ENCODE peak calls at places on chromosomes 7 and 10, in ten cellular contexts. One of them, this sample, is unnamed.

GRCh38 chr7:74183653-74184450 is 9.7 kb downstream of the EIF4H start:
- DNase-seq in NCI-H460: no peak
- DNase-seq in stimulated activated CD8-positive, alpha-beta memory T cell treated with anti-CD3 and anti-CD28 coated beads, Interleukin-4, amount 100 ng/mL, for 4 hours: no peak
- DNase-seq in GM19239: no peak
- DNase-seq in H9: no peak
- DNase-seq in hypothalamus: no peak
- DNase-seq in RWPE1: no peak
- DNase-seq in GF-D8: no peak
- DNase-seq in fibroblast of pulmonary artery: no peak
- DNase-seq in fibroblast of the aortic adventitia: no peak
- DNase-seq in this sample: no peak

GRCh38 chr7:116228241-116228640 is 17.9 kb downstream of the TES start:
- DNase-seq in NCI-H460: no peak
- DNase-seq in stimulated activated CD8-positive, alpha-beta memory T cell treated with anti-CD3 and anti-CD28 coated beads, Interleukin-4, amount 100 ng/mL, for 4 hours: no peak
- DNase-seq in GM19239: no peak
- DNase-seq in H9: no peak
- DNase-seq in hypothalamus: no peak
- DNase-seq in RWPE1: no peak
- DNase-seq in GF-D8: no peak
- DNase-seq in fibroblast of pulmonary artery: no peak
- DNase-seq in fibroblast of the aortic adventitia: peak
- DNase-seq in this sample: no peak

GRCh38 chr7:155506854-155507337 is 39.5 kb downstream of the CNPY1 start:
- DNase-seq in NCI-H460: peak
- DNase-seq in stimulated activated CD8-positive, alpha-beta memory T cell treated with anti-CD3 and anti-CD28 coated beads, Interleukin-4, amount 100 ng/mL, for 4 hours: no peak
- DNase-seq in GM19239: no peak
- DNase-seq in H9: peak
- DNase-seq in hypothalamus: no peak
- DNase-seq in RWPE1: peak
- DNase-seq in GF-D8: no peak
- DNase-seq in fibroblast of pulmonary artery: no peak
- DNase-seq in fibroblast of the aortic adventitia: no peak
- DNase-seq in this sample: no peak

GRCh38 chr7:77563275-77563674 is 26.2 kb downstream of the PTPN12 start:
- DNase-seq in NCI-H460: no peak
- DNase-seq in stimulated activated CD8-positive, alpha-beta memory T cell treated with anti-CD3 and anti-CD28 coated beads, Interleukin-4, amount 100 ng/mL, for 4 hours: no peak
- DNase-seq in GM19239: no peak
- DNase-seq in H9: no peak
- DNase-seq in hypothalamus: no peak
- DNase-seq in RWPE1: no peak
- DNase-seq in GF-D8: no peak
- DNase-seq in fibroblast of pulmonary artery: no peak
- DNase-seq in fibroblast of the aortic adventitia: peak
- DNase-seq in this sample: no peak

GRCh38 chr10:5608608-5609270 is 57.7 kb downstream of the ASB13 start:
- DNase-seq in NCI-H460: no peak
- DNase-seq in stimulated activated CD8-positive, alpha-beta memory T cell treated with anti-CD3 and anti-CD28 coated beads, Interleukin-4, amount 100 ng/mL, for 4 hours: no peak
- DNase-seq in GM19239: no peak
- DNase-seq in H9: no peak
- DNase-seq in hypothalamus: no peak
- DNase-seq in RWPE1: no peak
- DNase-seq in GF-D8: no peak
- DNase-seq in fibroblast of pulmonary artery: no peak
- DNase-seq in fibroblast of the aortic adventitia: no peak
- DNase-seq in this sample: no peak

GRCh38 chr10:47195274-47195885 is 104.6 kb upstream of the GDF10 start:
- DNase-seq in NCI-H460: no peak
- DNase-seq in stimulated activated CD8-positive, alpha-beta memory T cell treated with anti-CD3 and anti-CD28 coated beads, Interleukin-4, amount 100 ng/mL, for 4 hours: no peak
- DNase-seq in GM19239: no peak
- DNase-seq in H9: no peak
- DNase-seq in hypothalamus: no peak
- DNase-seq in RWPE1: no peak
- DNase-seq in GF-D8: no peak
- DNase-seq in fibroblast of pulmonary artery: no peak
- DNase-seq in fibroblast of the aortic adventitia: no peak
- DNase-seq in this sample: no peak

GRCh38 chr7:23687011-23687410 is 7.0 kb downstream of the FAM221A start:
- DNase-seq in NCI-H460: no peak
- DNase-seq in stimulated activated CD8-positive, alpha-beta memory T cell treated with anti-CD3 and anti-CD28 coated beads, Interleukin-4, amount 100 ng/mL, for 4 hours: no peak
- DNase-seq in GM19239: no peak
- DNase-seq in H9: no peak
- DNase-seq in hypothalamus: no peak
- DNase-seq in RWPE1: no peak
- DNase-seq in GF-D8: no peak
- DNase-seq in fibroblast of pulmonary artery: no peak
- DNase-seq in fibroblast of the aortic adventitia: no peak
- DNase-seq in this sample: no peak

GRCh38 chr7:3159445-3159844 is 115.8 kb upstream of the CARD11 start:
- DNase-seq in NCI-H460: no peak
- DNase-seq in stimulated activated CD8-positive, alpha-beta memory T cell treated with anti-CD3 and anti-CD28 coated beads, Interleukin-4, amount 100 ng/mL, for 4 hours: no peak
- DNase-seq in GM19239: no peak
- DNase-seq in H9: no peak
- DNase-seq in hypothalamus: no peak
- DNase-seq in RWPE1: no peak
- DNase-seq in GF-D8: no peak
- DNase-seq in fibroblast of pulmonary artery: no peak
- DNase-seq in fibroblast of the aortic adventitia: no peak
- DNase-seq in this sample: no peak

GRCh38 chr10:31451766-31452165 is 132.8 kb downstream of the ZEB1 start:
- DNase-seq in NCI-H460: no peak
- DNase-seq in stimulated activated CD8-positive, alpha-beta memory T cell treated with anti-CD3 and anti-CD28 coated beads, Interleukin-4, amount 100 ng/mL, for 4 hours: no peak
- DNase-seq in GM19239: no peak
- DNase-seq in H9: no peak
- DNase-seq in hypothalamus: no peak
- DNase-seq in RWPE1: no peak
- DNase-seq in GF-D8: no peak
- DNase-seq in fibroblast of pulmonary artery: no peak
- DNase-seq in fibroblast of the aortic adventitia: no peak
- DNase-seq in this sample: no peak

GRCh38 chr10:72097448-72098300 is 9.3 kb upstream of the SPOCK2 start:
- DNase-seq in NCI-H460: peak
- DNase-seq in stimulated activated CD8-positive, alpha-beta memory T cell treated with anti-CD3 and anti-CD28 coated beads, Interleukin-4, amount 100 ng/mL, for 4 hours: no peak
- DNase-seq in GM19239: no peak
- DNase-seq in H9: no peak
- DNase-seq in hypothalamus: no peak
- DNase-seq in RWPE1: peak
- DNase-seq in GF-D8: no peak
- DNase-seq in fibroblast of pulmonary artery: peak
- DNase-seq in fibroblast of the aortic adventitia: peak
- DNase-seq in this sample: no peak

GRCh38 chr7:116211006-116211912 is 920 bp downstream of the TES start:
- DNase-seq in NCI-H460: peak
- DNase-seq in stimulated activated CD8-positive, alpha-beta memory T cell treated with anti-CD3 and anti-CD28 coated beads, Interleukin-4, amount 100 ng/mL, for 4 hours: peak
- DNase-seq in GM19239: peak
- DNase-seq in H9: peak
- DNase-seq in hypothalamus: no peak
- DNase-seq in RWPE1: peak
- DNase-seq in GF-D8: peak
- DNase-seq in fibroblast of pulmonary artery: peak
- DNase-seq in fibroblast of the aortic adventitia: peak
- DNase-seq in this sample: no peak

GRCh38 chr10:22805304-22805703 is 90.9 kb upstream of the PIP4K2A start:
- DNase-seq in NCI-H460: no peak
- DNase-seq in stimulated activated CD8-positive, alpha-beta memory T cell treated with anti-CD3 and anti-CD28 coated beads, Interleukin-4, amount 100 ng/mL, for 4 hours: no peak
- DNase-seq in GM19239: no peak
- DNase-seq in H9: no peak
- DNase-seq in hypothalamus: peak
- DNase-seq in RWPE1: no peak
- DNase-seq in GF-D8: no peak
- DNase-seq in fibroblast of pulmonary artery: peak
- DNase-seq in fibroblast of the aortic adventitia: peak
- DNase-seq in this sample: no peak

GRCh38 chr7:30846378-30846777 is 65.3 kb upstream of the AQP1 start:
- DNase-seq in NCI-H460: no peak
- DNase-seq in stimulated activated CD8-positive, alpha-beta memory T cell treated with anti-CD3 and anti-CD28 coated beads, Interleukin-4, amount 100 ng/mL, for 4 hours: no peak
- DNase-seq in GM19239: no peak
- DNase-seq in H9: no peak
- DNase-seq in hypothalamus: no peak
- DNase-seq in RWPE1: peak
- DNase-seq in GF-D8: no peak
- DNase-seq in fibroblast of pulmonary artery: no peak
- DNase-seq in fibroblast of the aortic adventitia: no peak
- DNase-seq in this sample: no peak

GRCh38 chr7:96179341-96179740 is 142.6 kb downstream of the SLC25A13 start:
- DNase-seq in NCI-H460: no peak
- DNase-seq in stimulated activated CD8-positive, alpha-beta memory T cell treated with anti-CD3 and anti-CD28 coated beads, Interleukin-4, amount 100 ng/mL, for 4 hours: no peak
- DNase-seq in GM19239: no peak
- DNase-seq in H9: no peak
- DNase-seq in hypothalamus: no peak
- DNase-seq in RWPE1: no peak
- DNase-seq in GF-D8: no peak
- DNase-seq in fibroblast of pulmonary artery: peak
- DNase-seq in fibroblast of the aortic adventitia: peak
- DNase-seq in this sample: no peak

GRCh38 chr10:35005868-35006267 is 84.3 kb downstream of the CUL2 start:
- DNase-seq in NCI-H460: peak
- DNase-seq in stimulated activated CD8-positive, alpha-beta memory T cell treated with anti-CD3 and anti-CD28 coated beads, Interleukin-4, amount 100 ng/mL, for 4 hours: no peak
- DNase-seq in GM19239: no peak
- DNase-seq in H9: no peak
- DNase-seq in hypothalamus: no peak
- DNase-seq in RWPE1: peak
- DNase-seq in GF-D8: peak
- DNase-seq in fibroblast of pulmonary artery: peak
- DNase-seq in fibroblast of the aortic adventitia: peak
- DNase-seq in this sample: no peak

GRCh38 chr10:30865141-30865926 is 166.3 kb downstream of the ZNF438 start:
- DNase-seq in NCI-H460: no peak
- DNase-seq in stimulated activated CD8-positive, alpha-beta memory T cell treated with anti-CD3 and anti-CD28 coated beads, Interleukin-4, amount 100 ng/mL, for 4 hours: no peak
- DNase-seq in GM19239: no peak
- DNase-seq in H9: no peak
- DNase-seq in hypothalamus: no peak
- DNase-seq in RWPE1: no peak
- DNase-seq in GF-D8: peak
- DNase-seq in fibroblast of pulmonary artery: peak
- DNase-seq in fibroblast of the aortic adventitia: peak
- DNase-seq in this sample: no peak

GRCh38 chr7:98238976-98239375 is 13.1 kb downstream of the TECPR1 start:
- DNase-seq in NCI-H460: no peak
- DNase-seq in stimulated activated CD8-positive, alpha-beta memory T cell treated with anti-CD3 and anti-CD28 coated beads, Interleukin-4, amount 100 ng/mL, for 4 hours: no peak
- DNase-seq in GM19239: no peak
- DNase-seq in H9: no peak
- DNase-seq in hypothalamus: no peak
- DNase-seq in RWPE1: no peak
- DNase-seq in GF-D8: no peak
- DNase-seq in fibroblast of pulmonary artery: peak
- DNase-seq in fibroblast of the aortic adventitia: no peak
- DNase-seq in this sample: no peak

GRCh38 chr10:30877111-30877510 is 154.6 kb downstream of the ZNF438 start:
- DNase-seq in NCI-H460: no peak
- DNase-seq in stimulated activated CD8-positive, alpha-beta memory T cell treated with anti-CD3 and anti-CD28 coated beads, Interleukin-4, amount 100 ng/mL, for 4 hours: no peak
- DNase-seq in GM19239: no peak
- DNase-seq in H9: no peak
- DNase-seq in hypothalamus: no peak
- DNase-seq in RWPE1: no peak
- DNase-seq in GF-D8: no peak
- DNase-seq in fibroblast of pulmonary artery: no peak
- DNase-seq in fibroblast of the aortic adventitia: no peak
- DNase-seq in this sample: no peak

GRCh38 chr10:109992485-109992884 is 15.3 kb upstream of the ADD3 start:
- DNase-seq in NCI-H460: no peak
- DNase-seq in stimulated activated CD8-positive, alpha-beta memory T cell treated with anti-CD3 and anti-CD28 coated beads, Interleukin-4, amount 100 ng/mL, for 4 hours: no peak
- DNase-seq in GM19239: no peak
- DNase-seq in H9: no peak
- DNase-seq in hypothalamus: no peak
- DNase-seq in RWPE1: no peak
- DNase-seq in GF-D8: no peak
- DNase-seq in fibroblast of pulmonary artery: peak
- DNase-seq in fibroblast of the aortic adventitia: peak
- DNase-seq in this sample: no peak

GRCh38 chr10:104387130-104387888 is 33.7 kb downstream of the CFAP58 start:
- DNase-seq in NCI-H460: no peak
- DNase-seq in stimulated activated CD8-positive, alpha-beta memory T cell treated with anti-CD3 and anti-CD28 coated beads, Interleukin-4, amount 100 ng/mL, for 4 hours: no peak
- DNase-seq in GM19239: peak
- DNase-seq in H9: no peak
- DNase-seq in hypothalamus: no peak
- DNase-seq in RWPE1: no peak
- DNase-seq in GF-D8: no peak
- DNase-seq in fibroblast of pulmonary artery: no peak
- DNase-seq in fibroblast of the aortic adventitia: no peak
- DNase-seq in this sample: no peak

GRCh38 chr7:74507538-74508319 is 54.0 kb downstream of the GTF2IRD1 start:
- DNase-seq in NCI-H460: no peak
- DNase-seq in stimulated activated CD8-positive, alpha-beta memory T cell treated with anti-CD3 and anti-CD28 coated beads, Interleukin-4, amount 100 ng/mL, for 4 hours: no peak
- DNase-seq in GM19239: no peak
- DNase-seq in H9: no peak
- DNase-seq in hypothalamus: no peak
- DNase-seq in RWPE1: no peak
- DNase-seq in GF-D8: no peak
- DNase-seq in fibroblast of pulmonary artery: no peak
- DNase-seq in fibroblast of the aortic adventitia: no peak
- DNase-seq in this sample: no peak

GRCh38 chr7:116354546-116355422 is 144.4 kb downstream of the TES start:
- DNase-seq in NCI-H460: peak
- DNase-seq in stimulated activated CD8-positive, alpha-beta memory T cell treated with anti-CD3 and anti-CD28 coated beads, Interleukin-4, amount 100 ng/mL, for 4 hours: no peak
- DNase-seq in GM19239: no peak
- DNase-seq in H9: peak
- DNase-seq in hypothalamus: no peak
- DNase-seq in RWPE1: peak
- DNase-seq in GF-D8: no peak
- DNase-seq in fibroblast of pulmonary artery: peak
- DNase-seq in fibroblast of the aortic adventitia: peak
- DNase-seq in this sample: no peak

GRCh38 chr7:78450754-78451153 is 652.2 kb downstream of the PHTF2 start:
- DNase-seq in NCI-H460: no peak
- DNase-seq in stimulated activated CD8-positive, alpha-beta memory T cell treated with anti-CD3 and anti-CD28 coated beads, Interleukin-4, amount 100 ng/mL, for 4 hours: no peak
- DNase-seq in GM19239: no peak
- DNase-seq in H9: no peak
- DNase-seq in hypothalamus: no peak
- DNase-seq in RWPE1: no peak
- DNase-seq in GF-D8: no peak
- DNase-seq in fibroblast of pulmonary artery: no peak
- DNase-seq in fibroblast of the aortic adventitia: no peak
- DNase-seq in this sample: no peak

GRCh38 chr7:75969182-75969581 is 25.2 kb downstream of the TMEM120A start:
- DNase-seq in NCI-H460: no peak
- DNase-seq in stimulated activated CD8-positive, alpha-beta memory T cell treated with anti-CD3 and anti-CD28 coated beads, Interleukin-4, amount 100 ng/mL, for 4 hours: no peak
- DNase-seq in GM19239: no peak
- DNase-seq in H9: no peak
- DNase-seq in hypothalamus: no peak
- DNase-seq in RWPE1: no peak
- DNase-seq in GF-D8: no peak
- DNase-seq in fibroblast of pulmonary artery: no peak
- DNase-seq in fibroblast of the aortic adventitia: no peak
- DNase-seq in this sample: no peak

GRCh38 chr7:121138262-121138933 is 149.9 kb downstream of the CPED1 start:
- DNase-seq in NCI-H460: peak
- DNase-seq in stimulated activated CD8-positive, alpha-beta memory T cell treated with anti-CD3 and anti-CD28 coated beads, Interleukin-4, amount 100 ng/mL, for 4 hours: no peak
- DNase-seq in GM19239: peak
- DNase-seq in H9: no peak
- DNase-seq in hypothalamus: no peak
- DNase-seq in RWPE1: peak
- DNase-seq in GF-D8: no peak
- DNase-seq in fibroblast of pulmonary artery: peak
- DNase-seq in fibroblast of the aortic adventitia: peak
- DNase-seq in this sample: no peak

GRCh38 chr10:97843296-97843671 is 6.4 kb upstream of the GOLGA7B start:
- DNase-seq in NCI-H460: peak
- DNase-seq in stimulated activated CD8-positive, alpha-beta memory T cell treated with anti-CD3 and anti-CD28 coated beads, Interleukin-4, amount 100 ng/mL, for 4 hours: no peak
- DNase-seq in GM19239: no peak
- DNase-seq in H9: no peak
- DNase-seq in hypothalamus: no peak
- DNase-seq in RWPE1: no peak
- DNase-seq in GF-D8: no peak
- DNase-seq in fibroblast of pulmonary artery: no peak
- DNase-seq in fibroblast of the aortic adventitia: peak
- DNase-seq in this sample: no peak

GRCh38 chr10:126895214-126895781 is 9.9 kb upstream of the DOCK1 start:
- DNase-seq in NCI-H460: no peak
- DNase-seq in stimulated activated CD8-positive, alpha-beta memory T cell treated with anti-CD3 and anti-CD28 coated beads, Interleukin-4, amount 100 ng/mL, for 4 hours: no peak
- DNase-seq in GM19239: no peak
- DNase-seq in H9: peak
- DNase-seq in hypothalamus: no peak
- DNase-seq in RWPE1: no peak
- DNase-seq in GF-D8: no peak
- DNase-seq in fibroblast of pulmonary artery: no peak
- DNase-seq in fibroblast of the aortic adventitia: no peak
- DNase-seq in this sample: no peak

GRCh38 chr7:19772323-19772722 is 1.1 kb downstream of the TMEM196 start:
- DNase-seq in NCI-H460: no peak
- DNase-seq in stimulated activated CD8-positive, alpha-beta memory T cell treated with anti-CD3 and anti-CD28 coated beads, Interleukin-4, amount 100 ng/mL, for 4 hours: no peak
- DNase-seq in GM19239: no peak
- DNase-seq in H9: peak
- DNase-seq in hypothalamus: no peak
- DNase-seq in RWPE1: no peak
- DNase-seq in GF-D8: no peak
- DNase-seq in fibroblast of pulmonary artery: no peak
- DNase-seq in fibroblast of the aortic adventitia: no peak
- DNase-seq in this sample: no peak

This sample was measured in GDM1.